ENCODE peak calls at places on chromosomes 2 and 18, in nine cellular contexts. K is A549, Q is HepG2, A is GM23338, X is K562, T is Panc1, S is HCT116, P is SK-N-SH, L is GM12878. B is an unnamed sample.

GRCh38 chr2:120763516-120763915 is 27.8 kb downstream of the GLI2 start:
- DNase-seq in K (peak), T (no peak), S (no peak), Q (no peak), X (no peak), A (no peak), P (no peak), L (no peak), B (no peak)

GRCh38 chr2:227388537-227389011 is 825 bp upstream of the SCYGR1 start:
- DNase-seq in Q (no peak), L (no peak), X (no peak), T (peak), K (peak), P (no peak), A (no peak), S (no peak), B (no peak)

GRCh38 chr2:44537264-44537663 is 175.5 kb downstream of the CAMKMT start:
- DNase-seq in A (no peak), Q (no peak), K (no peak), T (no peak), S (no peak), L (no peak), X (no peak), P (no peak), B (no peak)

GRCh38 chr2:238467772-238468171 is 41.0 kb downstream of the ASB1 start:
- DNase-seq in T (no peak), P (no peak), Q (no peak), K (no peak), A (no peak), S (no peak), L (no peak), X (no peak), B (no peak)

GRCh38 chr2:223772363-223772762 is 65.0 kb downstream of the AP1S3 start:
- DNase-seq in Q (no peak), X (no peak), P (no peak), A (no peak), L (no peak), K (no peak), S (no peak), T (no peak), B (no peak)

GRCh38 chr2:223594259-223594658 is 7.9 kb downstream of the SCG2 start:
- DNase-seq in S (no peak), T (no peak), A (no peak), L (no peak), Q (no peak), X (no peak), P (peak), K (no peak), B (no peak)

GRCh38 chr2:231181848-231182247 is 16.6 kb upstream of the ARMC9 start:
- DNase-seq in A (no peak), Q (peak), T (peak), K (peak), L (peak), X (peak), S (no peak), P (no peak), B (peak)

GRCh38 chr2:185391571-185391970 is 347.0 kb upstream of the FSIP2 start:
- DNase-seq in S (no peak), Q (no peak), P (peak), A (no peak), L (no peak), K (no peak), T (no peak), X (no peak), B (no peak)

GRCh38 chr2:86223098-86223681 is 23.9 kb downstream of the MRPL35 start:
- DNase-seq in X (no peak), K (no peak), P (peak), A (no peak), Q (no peak), S (no peak), L (no peak), T (no peak), B (peak)

GRCh38 chr2:152094014-152094413 is 4.8 kb downstream of the CACNB4 start:
- DNase-seq in T (no peak), X (no peak), S (no peak), L (no peak), A (no peak), P (no peak), Q (no peak), K (no peak), B (no peak)

GRCh38 chr2:11551569-11552259 is 17.9 kb downstream of the GREB1 start:
- DNase-seq in T (no peak), S (no peak), L (no peak), P (no peak), Q (no peak), K (no peak), X (no peak), A (no peak), B (no peak)

GRCh38 chr2:218344090-218344754 is 12.4 kb upstream of the CATIP start:
- DNase-seq in S (no peak), A (no peak), Q (no peak), P (no peak), T (no peak), X (no peak), L (no peak), K (no peak), B (no peak)

GRCh38 chr2:190408538-190409271 is 550 bp downstream of the MFSD6 start:
- DNase-seq in K (peak), P (peak), A (peak), S (peak), Q (no peak), L (no peak), X (peak), T (no peak), B (peak)

GRCh38 chr2:216710531-216711282 is 15.4 kb upstream of the IGFBP5 start:
- DNase-seq in K (no peak), Q (no peak), A (no peak), S (no peak), L (no peak), T (no peak), P (no peak), X (no peak), B (no peak)

DNA sequence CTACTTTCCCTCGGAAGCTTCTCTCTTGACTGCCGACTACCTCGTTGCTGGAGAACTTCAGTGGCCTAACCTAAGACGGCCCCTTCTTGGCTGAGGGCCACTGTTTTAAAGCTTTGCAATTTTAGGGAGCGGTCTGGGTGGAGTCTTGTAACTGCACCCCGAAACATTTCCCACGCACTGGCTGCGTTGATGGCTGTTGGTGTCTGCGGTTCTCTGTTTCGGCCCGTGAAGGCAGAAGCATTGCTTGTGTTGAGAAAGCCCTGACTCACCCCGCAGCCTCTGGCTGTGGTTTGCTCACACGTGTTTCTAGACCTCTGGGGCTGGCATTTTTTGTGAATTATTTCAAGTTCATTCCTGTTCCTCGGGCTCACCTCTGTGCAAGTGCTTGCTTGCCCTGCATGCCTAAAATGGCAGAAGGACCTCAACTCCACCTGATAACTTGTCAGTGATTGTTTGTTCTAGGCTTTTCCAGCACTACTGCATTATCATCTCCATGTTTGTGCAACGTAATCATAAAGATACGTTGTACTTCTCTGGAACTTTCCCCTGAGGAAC is 94.1 kb upstream of the DLX2 start:
- DNase-seq in L (no peak), X (no peak), A (no peak), T (no peak), Q (no peak), K (no peak), P (no peak), S (no peak), B (peak)
- TF ChIP-seq REST in L (no peak), X (no peak), A (no peak), T (no peak), Q (no peak), K (no peak), P (no peak), S (no peak), B (peak)

DNA sequence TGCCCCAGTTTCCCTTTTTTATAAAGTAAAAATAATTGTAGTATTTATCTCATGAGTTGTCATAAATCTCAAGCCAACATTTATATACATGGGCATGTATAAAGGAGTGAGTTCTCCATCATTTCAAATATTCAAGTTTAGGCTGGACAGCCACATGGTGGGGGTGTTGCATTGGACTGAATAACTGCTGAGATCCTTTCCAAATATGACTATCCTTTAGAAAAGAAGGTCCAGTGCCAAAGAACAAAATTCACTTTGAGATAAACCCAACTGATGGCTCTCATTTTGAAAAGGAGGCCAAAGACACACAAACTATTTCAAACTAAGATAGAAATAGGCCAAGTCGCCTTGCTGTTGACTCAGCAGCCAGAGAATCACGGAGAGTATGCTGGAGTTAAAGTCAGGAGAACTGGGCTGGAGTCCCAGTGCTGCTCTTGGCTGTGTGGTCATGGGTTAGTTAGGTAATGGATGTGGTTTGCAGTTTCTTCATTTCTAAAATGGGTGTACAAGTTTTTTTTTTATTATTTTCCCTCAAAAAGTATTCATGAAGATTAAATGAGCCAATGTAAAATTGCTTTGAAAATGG is 204.4 kb upstream of the LRATD1 start:
- DNase-seq in T (no peak), X (no peak), S (no peak), K (no peak), A (no peak), P (no peak), Q (no peak), L (no peak), B (peak)
- TF ChIP-seq REST in T (no peak), X (no peak), S (no peak), K (no peak), A (no peak), P (no peak), Q (no peak), L (no peak), B (no peak)

DNA sequence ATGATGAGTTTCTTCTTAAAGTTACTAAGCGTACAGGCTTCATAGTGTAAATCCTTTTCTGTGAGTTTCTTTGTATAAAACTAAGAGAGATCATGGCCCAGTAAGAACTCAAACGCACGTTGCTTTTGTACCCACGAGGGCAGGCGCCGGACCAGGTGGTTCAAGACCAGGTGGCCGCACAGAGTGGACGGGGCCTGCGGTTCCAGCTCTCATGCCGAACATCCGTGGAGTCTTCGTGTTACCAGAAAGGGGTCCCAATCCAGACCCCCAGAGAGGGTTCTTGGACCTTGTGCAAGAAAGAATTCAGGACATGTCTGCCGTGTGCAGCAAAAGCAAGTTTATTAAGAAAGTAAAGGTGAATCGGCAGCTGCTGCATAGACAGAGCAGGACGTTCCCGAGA is 53.0 kb downstream of the KCNG2 start:
- DNase-seq in A (no peak), S (no peak), P (no peak), Q (no peak), T (no peak), X (no peak), K (no peak), L (no peak), B (no peak)
- TF ChIP-seq REST in A (no peak), S (no peak), P (no peak), Q (no peak), T (no peak), X (no peak), K (no peak), L (no peak), B (no peak)

GRCh38 chr2:160371251-160372009 is 122.2 kb downstream of the RBMS1 start:
- DNase-seq in Q (no peak), P (peak), X (no peak), K (no peak), T (no peak), A (no peak), L (no peak), S (no peak), B (no peak)
- TF ChIP-seq REST in Q (no peak), P (peak), X (no peak), K (no peak), T (no peak), A (no peak), L (no peak), S (no peak), B (no peak)

DNA sequence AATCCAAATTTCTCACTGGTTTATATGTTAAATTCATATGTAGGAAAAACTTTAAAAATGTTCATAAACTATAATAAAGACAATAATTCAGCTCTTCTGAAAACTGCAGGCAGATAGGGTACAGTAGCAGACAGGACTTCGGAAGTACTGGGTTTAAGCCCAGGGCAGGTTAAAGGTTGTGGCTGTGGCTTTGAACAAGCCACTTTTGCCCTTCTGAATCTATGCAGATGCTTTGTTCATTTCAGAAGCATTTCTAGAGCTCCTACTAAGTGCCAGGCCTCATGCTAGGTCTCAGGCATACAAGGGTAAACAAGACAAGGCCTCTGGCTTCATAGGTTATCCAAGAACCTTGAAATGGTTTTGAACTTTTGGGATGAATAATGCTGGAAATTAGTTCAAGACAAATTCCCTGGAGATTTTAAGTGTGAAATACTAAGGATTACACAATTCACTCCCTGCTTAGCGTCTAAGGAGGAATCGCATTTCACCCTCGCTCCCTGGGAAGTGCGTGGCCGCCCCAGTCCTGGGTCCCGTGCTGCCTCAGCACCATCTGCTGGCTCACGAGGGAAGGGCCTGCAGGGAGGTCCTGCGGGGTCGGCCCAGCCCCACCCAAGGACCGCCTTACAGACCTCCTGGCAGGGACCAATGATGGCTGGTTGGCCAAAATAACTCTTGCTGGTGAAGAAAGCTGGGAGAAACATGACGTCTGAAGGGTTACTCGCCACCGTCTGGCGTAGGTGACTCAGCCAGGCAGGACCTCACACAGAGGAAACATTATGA is 67.7 kb upstream of the L3MBTL4 start:
- DNase-seq in X (peak), Q (peak), P (peak), L (no peak), S (no peak), K (peak), T (peak), A (peak), B (no peak)
- TF ChIP-seq REST in X (no peak), Q (no peak), P (no peak), L (no peak), S (no peak), K (no peak), T (no peak), A (no peak), B (no peak)